ENCODE peak calls at places on chromosomes 4 and X, in nine cellular contexts. T is Panc1, A is HCT116, K is A549, P is HL-60, X is HepG2, S is SK-N-SH, M is GM12878, F is K562. U is an unnamed sample.

GRCh38 chr4:83961575-83961974 is 425.7 kb downstream of the GPAT3 start:
- DNase-seq in T (peak; percentile 2), A (no peak), K (peak; percentile 21), P (no peak), X (no peak), S (no peak), M (no peak), F (no peak), U (no peak)

GRCh38 chrX:69501433-69501832 is 2.7 kb upstream of the NALF2 start:
- DNase-seq in T (no peak), A (peak; percentile 48), K (peak; percentile 61), P (no peak), X (peak; percentile 52), S (no peak), M (no peak), F (no peak), U (peak; percentile 76)

GRCh38 chrX:28135378-28136047 is 154.3 kb upstream of the DCAF8L1 start:
- DNase-seq in T (no peak), A (no peak), K (no peak), P (no peak), X (no peak), S (no peak), M (no peak), F (no peak), U (no peak)

GRCh38 chr4:122845066-122845465 is 18.4 kb downstream of the FGF2 start:
- DNase-seq in T (no peak), A (no peak), K (no peak), P (no peak), X (no peak), S (no peak), M (no peak), F (no peak), U (no peak)

GRCh38 chr4:61200991-61201526 is 933 bp downstream of the ADGRL3 start:
- DNase-seq in T (no peak), A (no peak), K (no peak), P (peak; percentile 12), X (no peak), S (peak; percentile 56), M (no peak), F (no peak), U (peak; percentile 74)

GRCh38 chrX:100829730-100830129 is 9.5 kb downstream of the CSTF2 start:
- DNase-seq in T (no peak), A (no peak), K (no peak), P (peak; percentile 16), X (no peak), S (no peak), M (peak; percentile 45), F (no peak), U (no peak)

GRCh38 chr4:48261288-48261687 is 8.3 kb downstream of the TEC start:
- DNase-seq in T (no peak), A (no peak), K (no peak), P (no peak), X (no peak), S (no peak), M (no peak), F (no peak), U (no peak)

GRCh38 chr4:108830509-108831244 is 67.8 kb upstream of the ETNPPL start:
- DNase-seq in T (no peak), A (no peak), K (no peak), P (no peak), X (no peak), S (no peak), M (no peak), F (no peak), U (no peak)

GRCh38 chrX:110153900-110154299 is 151.0 kb downstream of the TMEM164 start:
- DNase-seq in T (no peak), A (no peak), K (no peak), P (no peak), X (no peak), S (no peak), M (no peak), F (no peak), U (no peak)

GRCh38 chrX:110155759-110156158 is 152.8 kb downstream of the TMEM164 start:
- DNase-seq in T (no peak), A (no peak), K (no peak), P (no peak), X (no peak), S (no peak), M (no peak), F (no peak), U (no peak)

GRCh38 chrX:110159235-110159634 is 156.3 kb downstream of the TMEM164 start:
- DNase-seq in T (no peak), A (no peak), K (no peak), P (no peak), X (no peak), S (no peak), M (no peak), F (peak; percentile 58), U (no peak)

GRCh38 chrX:110157444-110157843 is 154.5 kb downstream of the TMEM164 start:
- DNase-seq in T (no peak), A (no peak), K (no peak), P (no peak), X (no peak), S (no peak), M (no peak), F (no peak), U (no peak)

GRCh38 chrX:110156167-110156754 is 153.3 kb downstream of the TMEM164 start:
- DNase-seq in T (no peak), A (no peak), K (no peak), P (no peak), X (no peak), S (no peak), M (no peak), F (no peak), U (no peak)
- TF ChIP-seq CTCF in T (peak; percentile 67), A (peak; percentile 44), K (peak; percentile 58), P (no peak), X (no peak), S (peak; percentile 64), M (peak; percentile 13), F (peak; percentile 28), U (peak; percentile 50)

GRCh38 chr4:23945521-23946017 is 55.7 kb upstream of the PPARGC1A start:
- DNase-seq in T (no peak), A (no peak), K (no peak), P (peak; percentile 52), X (peak; percentile 10), S (no peak), M (no peak), F (no peak), U (no peak)

GRCh38 chr4:23946307-23946706 is 56.5 kb upstream of the PPARGC1A start:
- DNase-seq in T (no peak), A (no peak), K (no peak), P (no peak), X (no peak), S (no peak), M (no peak), F (no peak), U (no peak)

GRCh38 chr4:23952258-23952657 is 62.4 kb upstream of the PPARGC1A start:
- DNase-seq in T (no peak), A (no peak), K (no peak), P (no peak), X (no peak), S (no peak), M (no peak), F (no peak), U (no peak)

GRCh38 chr4:23943478-23943877 is 53.6 kb upstream of the PPARGC1A start:
- DNase-seq in T (no peak), A (no peak), K (no peak), P (no peak), X (no peak), S (no peak), M (no peak), F (no peak), U (no peak)

DNA sequence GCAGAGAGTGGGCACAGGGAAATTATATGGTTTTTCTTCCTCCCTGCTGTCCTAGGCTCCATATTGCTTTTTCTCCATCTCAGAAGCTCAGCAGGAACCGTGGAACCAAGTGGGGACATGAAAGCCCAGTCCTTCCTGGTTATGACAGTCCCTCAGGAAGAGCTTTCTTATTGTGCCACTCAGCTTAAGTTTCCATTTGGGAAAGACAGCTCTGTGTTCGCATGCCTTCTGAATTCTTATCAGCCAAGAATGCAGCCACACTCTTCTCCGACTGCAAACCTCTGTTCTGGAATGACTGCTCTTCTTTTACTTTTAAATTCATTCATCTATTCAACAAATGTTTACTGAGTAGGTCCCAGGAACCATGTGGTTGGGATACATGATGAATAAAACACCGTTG is 58.0 kb upstream of the PPARGC1A start:
- DNase-seq in T (no peak), A (no peak), K (no peak), P (no peak), X (no peak), S (no peak), M (no peak), F (no peak), U (no peak)
- TF ChIP-seq REST in T (no peak), A (no peak), K (no peak), P (no peak), X (no peak), S (no peak), M (no peak), F (no peak), U (no peak)

GRCh38 chrX:108735680-108736508 is 469 bp downstream of the IRS4 start:
- DNase-seq in T (no peak), A (no peak), K (peak; percentile 10), P (no peak), X (no peak), S (peak; percentile 41), M (no peak), F (no peak), U (no peak)

GRCh38 chrX:108735087-108735679 is 1.2 kb downstream of the IRS4 start:
- DNase-seq in T (no peak), A (no peak), K (peak; percentile 42), P (no peak), X (no peak), S (peak; percentile 32), M (no peak), F (no peak), U (peak; percentile 59)

GRCh38 chrX:108734426-108734825 is 1.9 kb downstream of the IRS4 start:
- DNase-seq in T (no peak), A (no peak), K (no peak), P (no peak), X (no peak), S (peak; percentile 10), M (no peak), F (no peak), U (no peak)

GRCh38 chrX:108737754-108738153 is 1.4 kb upstream of the IRS4 start:
- DNase-seq in T (no peak), A (no peak), K (no peak), P (no peak), X (no peak), S (no peak), M (no peak), F (no peak), U (no peak)

DNA sequence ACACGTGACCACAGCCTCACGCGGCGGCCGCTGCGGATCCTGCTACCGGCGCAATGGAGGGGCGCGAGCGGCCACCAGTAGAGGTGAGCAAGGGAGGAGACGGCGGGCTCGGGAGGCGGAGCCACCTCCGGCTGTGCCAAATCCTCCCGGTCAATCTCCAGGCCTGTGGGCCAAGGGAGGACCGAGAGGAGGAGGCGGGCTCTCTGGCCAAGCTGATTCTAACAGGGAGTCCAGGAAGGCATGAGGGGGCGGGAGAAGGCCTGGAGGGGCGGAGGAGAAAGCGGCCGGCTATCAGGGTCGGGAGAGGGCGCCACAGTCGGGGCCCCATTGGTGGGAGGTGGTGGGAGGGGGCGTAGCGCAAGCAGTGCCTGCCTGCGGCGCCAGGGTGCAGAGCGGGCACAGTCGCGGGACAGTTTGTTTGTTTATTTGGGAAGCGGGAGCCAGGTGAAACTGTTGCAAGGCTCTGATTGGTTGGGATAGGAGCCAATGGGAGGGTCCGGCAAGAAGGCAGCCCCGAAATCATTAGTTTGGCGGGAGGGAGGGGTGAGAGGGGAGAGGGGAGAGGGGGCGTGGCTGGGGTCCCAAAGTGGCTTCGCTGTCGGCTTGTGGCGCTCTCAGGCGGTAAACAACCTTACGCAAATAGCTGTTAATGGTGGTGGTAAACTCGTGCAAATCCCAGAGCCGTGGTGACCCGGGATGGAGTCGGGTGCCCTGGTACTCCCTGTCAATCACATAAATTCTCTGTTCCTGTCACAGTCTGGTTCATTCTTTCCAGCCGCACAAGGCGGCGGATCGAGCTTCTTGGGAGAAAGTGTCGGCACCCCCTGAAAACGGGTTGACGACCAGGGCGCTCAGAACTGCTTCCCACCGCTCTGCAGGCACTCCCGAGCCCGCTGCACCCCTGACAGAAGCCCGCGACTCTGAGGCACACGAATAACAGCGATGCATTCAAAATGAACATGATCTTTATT is at the start of gene IRS4:
- DNase-seq in T (no peak), A (no peak), K (peak; percentile 28), P (no peak), X (peak; percentile 32), S (peak; percentile 46), M (no peak), F (no peak), U (peak; percentile 90)
- TF ChIP-seq CTCF in T (peak; percentile 7), A (no peak), K (no peak), P (no peak), X (peak; percentile 37), S (no peak), M (no peak), F (no peak), U (peak; percentile 23)

GRCh38 chr4:111506706-111507105 is 638.5 kb upstream of the FAM241A start:
- DNase-seq in T (no peak), A (no peak), K (no peak), P (no peak), X (no peak), S (no peak), M (no peak), F (no peak), U (no peak)

GRCh38 chr4:111510535-111510934 is 634.7 kb upstream of the FAM241A start:
- DNase-seq in T (no peak), A (no peak), K (peak; percentile 8), P (no peak), X (no peak), S (no peak), M (no peak), F (no peak), U (no peak)

DNA sequence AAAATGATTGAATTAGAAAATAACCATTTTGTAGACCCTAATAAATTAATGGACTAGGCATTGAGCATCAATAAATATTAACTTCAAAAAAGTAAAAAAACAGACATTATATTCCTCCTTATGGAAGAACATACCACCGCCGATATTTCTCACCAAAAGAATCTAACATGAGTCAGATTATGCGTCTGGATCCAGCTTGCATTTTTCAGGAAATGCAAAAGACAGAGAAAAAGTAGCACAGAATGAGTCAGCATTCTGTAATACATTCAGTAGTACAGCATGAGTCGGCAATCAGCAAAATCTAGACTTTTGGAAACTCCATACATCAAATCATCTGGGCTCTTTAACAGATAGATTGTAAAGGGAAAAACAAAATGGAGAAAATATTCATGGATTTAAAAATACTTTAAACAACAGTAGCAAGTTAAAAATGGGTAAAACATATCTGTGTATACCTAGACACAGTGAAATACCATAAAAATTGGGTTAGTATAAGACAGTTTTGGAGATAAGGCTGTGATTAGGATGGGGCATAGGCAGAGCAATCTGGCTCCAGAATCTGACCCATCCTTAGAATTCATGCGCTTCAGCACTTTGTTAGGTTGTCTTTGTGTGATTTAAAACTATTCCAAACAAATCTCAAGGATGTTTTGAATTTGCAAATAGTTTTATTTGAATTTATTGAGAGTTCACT is 633.0 kb upstream of the FAM241A start:
- DNase-seq in T (no peak), A (peak; percentile 4), K (peak; percentile 71), P (no peak), X (no peak), S (no peak), M (no peak), F (no peak), U (no peak)
- TF ChIP-seq REST in T (no peak), A (no peak), K (no peak), P (no peak), X (no peak), S (no peak), M (no peak), F (no peak), U (no peak)

U was measured in GM23338.